ENCODE peak calls at places on chromosome 3, in ten cellular contexts. C is thoracic aorta, Z is brain microvascular endothelial cell, D is neuronal stem cell, E is adrenal gland, Y is transverse colon, O is A549, X is RWPE1, T is mesendoderm, R is lower lobe of right lung. B is an unnamed sample.

GRCh38 chr3:190807719-190808375 is 54.6 kb downstream of the GMNC start:
- DNase-seq in E (peak), D (no peak), X (no peak), Y (no peak), O (no peak), R (peak), C (no peak), T (no peak), Z (no peak), B (no peak)

GRCh38 chr3:62987721-62988120 is 112.5 kb upstream of the CADPS start:
- DNase-seq in Z (no peak), X (no peak), C (no peak), E (no peak), T (no peak), O (no peak), D (no peak), R (no peak), Y (no peak), B (no peak)

GRCh38 chr3:107574650-107575049 is 51.9 kb downstream of the BBX start:
- DNase-seq in R (no peak), C (no peak), T (peak), Z (peak), D (no peak), E (no peak), O (peak), X (peak), Y (no peak), B (peak)

GRCh38 chr3:69296995-69297394 is 88.9 kb downstream of the FRMD4B start:
- DNase-seq in Z (no peak), Y (no peak), D (no peak), C (no peak), X (no peak), E (no peak), T (no peak), R (no peak), O (no peak), B (no peak)

GRCh38 chr3:63872135-63872924 is 8.7 kb downstream of the ATXN7 start:
- DNase-seq in E (no peak), R (no peak), O (no peak), Z (peak), T (peak), C (no peak), D (no peak), X (peak), Y (no peak), B (no peak)

GRCh38 chr3:38349684-38350359 is 3.2 kb downstream of the XYLB start:
- DNase-seq in T (no peak), Z (peak), C (no peak), X (no peak), D (no peak), E (no peak), O (no peak), R (no peak), Y (no peak), B (no peak)

GRCh38 chr3:180277036-180277435 is 240.3 kb upstream of the PEX5L start:
- DNase-seq in D (no peak), Y (no peak), Z (no peak), T (no peak), R (no peak), C (no peak), X (no peak), E (no peak), O (no peak), B (no peak)

GRCh38 chr3:13009132-13009945 is 63.9 kb downstream of the IQSEC1 start:
- DNase-seq in R (peak), E (peak), D (no peak), C (no peak), Z (no peak), O (no peak), Y (peak), T (no peak), X (no peak), B (peak)

GRCh38 chr3:156396851-156397250 is 158.1 kb downstream of the SSR3 start:
- DNase-seq in E (no peak), R (no peak), Y (no peak), X (no peak), D (no peak), Z (no peak), C (no peak), T (no peak), O (no peak), B (no peak)

GRCh38 chr3:184227481-184227935 is 1.9 kb upstream of the VWA5B2 start:
- DNase-seq in X (no peak), E (peak), R (no peak), C (no peak), Z (no peak), D (no peak), Y (peak), O (peak), T (peak), B (peak)

GRCh38 chr3:99324854-99325253 is 313.5 kb upstream of the COL8A1 start:
- DNase-seq in Y (peak), D (no peak), E (no peak), R (no peak), O (no peak), T (no peak), C (no peak), Z (no peak), X (no peak), B (no peak)

GRCh38 chr3:2392981-2393380 is 294.3 kb downstream of the CNTN4 start:
- DNase-seq in E (no peak), T (no peak), R (no peak), D (no peak), C (no peak), X (no peak), O (no peak), Z (no peak), Y (no peak), B (no peak)

GRCh38 chr3:172987268-172987667 is 153.8 kb downstream of the SPATA16 start:
- DNase-seq in O (no peak), C (no peak), T (peak), X (peak), E (no peak), Y (no peak), R (no peak), D (no peak), Z (no peak), B (peak)

GRCh38 chr3:105906834-105907233 is 38.0 kb upstream of the CBLB start:
- DNase-seq in X (peak), C (peak), E (peak), T (no peak), D (no peak), R (no peak), O (no peak), Z (peak), Y (no peak), B (no peak)

GRCh38 chr3:99686955-99687612 is 48.7 kb downstream of the COL8A1 start:
- DNase-seq in C (no peak), Y (peak), E (peak), O (peak), T (peak), Z (peak), R (peak), X (peak), D (peak), B (peak)

GRCh38 chr3:127699098-127699945 is 26.6 kb downstream of the ABTB1 start:
- DNase-seq in X (no peak), Y (no peak), D (no peak), E (peak), R (peak), T (no peak), Z (no peak), C (no peak), O (no peak), B (no peak)

GRCh38 chr3:140708815-140709214 is 31.0 kb downstream of the TRIM42 start:
- DNase-seq in R (no peak), Z (no peak), Y (no peak), E (no peak), D (no peak), C (no peak), O (no peak), X (no peak), T (no peak), B (no peak)

GRCh38 chr3:160935413-160936095 is 169.6 kb downstream of the B3GALNT1 start:
- DNase-seq in T (no peak), D (no peak), E (peak), X (no peak), Z (no peak), C (no peak), O (no peak), R (no peak), Y (no peak), B (peak)

GRCh38 chr3:43468141-43468540 is 153.7 kb downstream of the ANO10 start:
- DNase-seq in R (no peak), T (no peak), Y (no peak), C (no peak), O (no peak), Z (peak), D (no peak), X (no peak), E (peak), B (no peak)

GRCh38 chr3:33364531-33365128 is 75.6 kb downstream of the UBP1 start:
- DNase-seq in Z (peak), Y (no peak), C (no peak), O (no peak), R (no peak), E (no peak), X (no peak), D (no peak), T (peak), B (no peak)

GRCh38 chr3:43024183-43024865 is 45.2 kb downstream of the GASK1A start:
- DNase-seq in O (no peak), T (peak), C (no peak), Z (no peak), D (no peak), R (no peak), E (no peak), Y (no peak), X (no peak), B (no peak)

GRCh38 chr3:170037463-170038433 is at the start of gene GPR160:
- DNase-seq in Y (peak), D (peak), E (peak), T (peak), X (peak), O (peak), Z (peak), C (no peak), R (peak), B (peak)

GRCh38 chr3:55718475-55718874 is 231.4 kb upstream of the WNT5A start:
- DNase-seq in O (no peak), C (no peak), X (no peak), D (no peak), Y (no peak), R (no peak), T (no peak), E (peak), Z (no peak), B (no peak)

GRCh38 chr3:44476963-44477311 is 533 bp downstream of the ZNF445 start:
- DNase-seq in C (no peak), Y (no peak), Z (no peak), O (no peak), D (no peak), E (no peak), R (no peak), X (no peak), T (no peak), B (no peak)
- H3K27ac ChIP-seq in C (peak), Y (peak), Z (no peak), O (peak), D (no peak), E (peak), R (peak), X (peak), T (no peak), B (peak)

DNA sequence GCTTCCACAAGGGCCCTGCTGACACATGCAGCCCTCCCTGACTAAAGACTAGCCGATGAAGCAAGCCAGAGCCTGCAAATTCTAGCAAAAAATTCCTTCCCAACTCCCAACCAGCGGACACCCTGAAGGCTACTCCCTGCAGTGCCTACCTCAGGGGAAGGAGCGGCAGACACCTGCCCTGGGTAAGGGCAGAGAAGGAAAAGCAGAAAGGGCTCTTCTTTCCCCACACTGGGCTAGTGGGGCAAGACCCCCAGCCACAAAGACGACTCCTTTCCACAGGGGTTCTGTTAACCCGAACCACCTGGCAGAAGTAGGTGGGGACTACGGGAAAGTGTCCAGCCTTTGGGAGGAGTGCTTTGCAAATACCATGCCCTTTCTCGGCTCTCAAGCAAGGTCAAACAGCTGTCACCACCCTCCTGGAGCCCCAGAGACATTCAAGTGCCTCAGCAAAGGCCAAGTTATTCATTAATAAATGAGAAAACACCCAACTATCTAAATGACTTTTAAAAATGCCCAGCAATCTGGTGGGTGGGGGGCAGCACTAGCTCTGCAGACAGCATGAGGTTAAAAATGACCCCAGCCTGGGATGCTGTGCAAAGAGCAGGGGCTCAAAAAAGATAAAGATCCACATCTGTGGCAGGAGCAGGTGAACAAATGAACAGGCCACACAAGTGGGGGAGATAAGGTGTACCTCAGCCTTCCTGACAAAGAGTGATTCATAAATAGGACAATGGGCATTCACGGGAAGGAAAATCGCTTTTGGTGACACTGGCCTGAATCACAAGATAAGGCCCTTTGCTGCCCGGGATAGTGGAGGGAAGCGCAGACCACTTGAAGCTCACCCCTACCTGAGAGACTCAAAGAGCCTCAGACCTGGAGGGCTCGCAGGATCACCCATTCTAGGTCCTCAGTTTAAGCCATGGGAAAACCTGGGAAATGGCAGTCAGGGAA is 33.0 kb downstream of the CCDC12 start:
- DNase-seq in Y (peak), C (no peak), R (peak), E (no peak), X (peak), Z (no peak), T (no peak), D (no peak), O (peak), B (peak)
- H3K27ac ChIP-seq in Y (peak), C (peak), R (peak), E (peak), X (peak), Z (no peak), T (no peak), D (no peak), O (peak), B (peak)

DNA sequence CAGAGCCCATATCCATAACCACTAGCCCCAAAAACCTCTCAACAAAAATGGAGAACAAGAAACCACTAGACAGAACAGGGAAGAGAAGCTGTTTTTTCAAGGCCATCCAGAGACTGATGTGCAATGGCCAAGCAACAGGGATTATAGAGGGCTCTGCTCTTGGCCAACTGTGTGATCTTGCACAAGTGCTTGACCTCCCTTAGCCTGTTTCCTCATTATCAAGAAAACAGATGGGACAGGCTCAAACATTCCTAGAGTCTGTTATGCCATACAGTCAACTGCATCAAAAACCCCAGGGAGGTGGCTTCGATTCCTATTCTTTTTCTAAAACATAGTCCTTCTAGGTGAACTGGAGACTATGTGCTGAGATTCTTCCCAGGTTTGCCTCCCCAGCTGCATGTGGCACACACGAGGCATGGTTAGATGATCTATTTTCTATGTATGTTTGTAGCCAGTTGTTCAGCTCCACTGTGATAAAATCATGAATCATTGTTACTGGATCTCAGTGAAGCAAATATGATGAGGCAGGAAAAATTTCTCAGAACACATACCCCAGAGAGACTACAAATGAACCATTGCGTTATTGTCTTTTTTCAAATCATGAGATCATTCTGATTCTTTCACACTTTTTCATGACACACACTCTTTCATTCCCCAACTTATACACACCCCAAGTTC is 132.9 kb upstream of the TGFBR2 start:
- DNase-seq in Z (peak), T (no peak), R (peak), Y (peak), O (no peak), D (no peak), C (no peak), X (no peak), E (peak), B (no peak)
- H3K27ac ChIP-seq in Z (no peak), T (no peak), R (peak), Y (peak), O (peak), D (no peak), C (no peak), X (no peak), E (peak), B (no peak)

GRCh38 chr3:151776259-151776740 is 37.6 kb upstream of the AADAC start:
- DNase-seq in R (no peak), O (no peak), D (no peak), T (no peak), Z (no peak), X (no peak), E (no peak), Y (no peak), C (no peak), B (no peak)

GRCh38 chr3:151775314-151776258 is 38.3 kb upstream of the AADAC start:
- DNase-seq in D (no peak), Z (no peak), Y (no peak), C (no peak), O (no peak), E (no peak), T (no peak), X (no peak), R (no peak), B (no peak)

GRCh38 chr3:151774235-151774634 is 39.7 kb upstream of the AADAC start:
- DNase-seq in X (no peak), Y (no peak), Z (no peak), R (no peak), C (no peak), O (no peak), E (no peak), D (no peak), T (no peak), B (no peak)

GRCh38 chr3:151772825-151773480 is 39.2 kb downstream of the AADACL2 start:
- DNase-seq in C (no peak), O (no peak), R (no peak), Y (no peak), E (no peak), Z (no peak), T (no peak), X (no peak), D (no peak), B (no peak)

GRCh38 chr3:151774910-151775309 is 39.0 kb upstream of the AADAC start:
- DNase-seq in X (no peak), C (no peak), Z (no peak), D (no peak), Y (no peak), O (no peak), R (no peak), T (no peak), E (no peak), B (no peak)
- H3K27ac ChIP-seq in X (no peak), C (no peak), Z (no peak), D (no peak), Y (no peak), O (peak), R (no peak), T (no peak), E (no peak), B (no peak)